ENCODE peak calls at places on chromosomes 13 and 19, in four cellular contexts. C is GM12878, G is endothelial cell of umbilical vein, K is Karpas-422. W is an unnamed sample. For H4K20me1, the result is how much of the 10 kb centered on the place peaks cover.

GRCh38 chr13:113184568-113185440 is 23.7 kb downstream of the PCID2 start:
- DNase-seq in C (no peak), G (no peak), K (no peak), W (no peak)

GRCh38 chr13:33281951-33282595 is 3.5 kb downstream of the STARD13 start:
- DNase-seq in C (no peak), G (peak), K (no peak), W (peak)

GRCh38 chr19:57620673-57621348 is 6.8 kb downstream of the ZNF134 start:
- DNase-seq in C (no peak), G (peak), K (peak), W (no peak)

GRCh38 chr19:8069116-8069973 is 16.8 kb downstream of the CCL25 start:
- DNase-seq in C (no peak), G (no peak), K (peak), W (no peak)

GRCh38 chr19:7998081-7998480 is 7.4 kb downstream of the ELAVL1 start:
- DNase-seq in C (no peak), G (no peak), K (no peak), W (no peak)

GRCh38 chr13:94154362-94154761 is 325.1 kb downstream of the DCT start:
- DNase-seq in C (no peak), G (no peak), K (no peak), W (no peak)

GRCh38 chr19:17706750-17707181 is 12.5 kb upstream of the MAP1S start:
- DNase-seq in C (no peak), G (peak), K (no peak), W (no peak)

GRCh38 chr13:45751882-45752281 is 49.8 kb downstream of the CBY2 start:
- DNase-seq in C (no peak), G (no peak), K (no peak), W (no peak)

GRCh38 chr19:7529610-7530490 is 5.7 kb upstream of the PNPLA6 start:
- DNase-seq in C (no peak), G (no peak), K (no peak), W (no peak)

GRCh38 chr13:94712287-94712811 is at the start of gene SOX21:
- DNase-seq in C (no peak), G (peak), K (no peak), W (no peak)

GRCh38 chr13:63435668-63436275 is 2020.1 kb upstream of the PCDH20 start:
- DNase-seq in C (no peak), G (peak), K (no peak), W (no peak)

GRCh38 chr19:10420444-10421239 is at the start of gene PDE4A:
- DNase-seq in C (no peak), G (no peak), K (peak), W (no peak)

GRCh38 chr13:62337109-62337880 is 921.6 kb upstream of the PCDH20 start:
- DNase-seq in C (no peak), G (no peak), K (peak), W (no peak)

GRCh38 chr19:11355160-11356073 is at the start of gene PLPPR2:
- DNase-seq in C (peak), G (peak), K (no peak), W (no peak)

GRCh38 chr13:109780880-109781383 is 5.5 kb downstream of the IRS2 start:
- DNase-seq in C (no peak), G (no peak), K (no peak), W (no peak)

GRCh38 chr19:10899171-10899653 is 27.9 kb downstream of the CARM1 start:
- DNase-seq in C (no peak), G (no peak), K (no peak), W (peak)

GRCh38 chr13:97005631-97006262 is 11.5 kb upstream of the OXGR1 start:
- DNase-seq in C (no peak), G (no peak), K (no peak), W (peak)

DNA sequence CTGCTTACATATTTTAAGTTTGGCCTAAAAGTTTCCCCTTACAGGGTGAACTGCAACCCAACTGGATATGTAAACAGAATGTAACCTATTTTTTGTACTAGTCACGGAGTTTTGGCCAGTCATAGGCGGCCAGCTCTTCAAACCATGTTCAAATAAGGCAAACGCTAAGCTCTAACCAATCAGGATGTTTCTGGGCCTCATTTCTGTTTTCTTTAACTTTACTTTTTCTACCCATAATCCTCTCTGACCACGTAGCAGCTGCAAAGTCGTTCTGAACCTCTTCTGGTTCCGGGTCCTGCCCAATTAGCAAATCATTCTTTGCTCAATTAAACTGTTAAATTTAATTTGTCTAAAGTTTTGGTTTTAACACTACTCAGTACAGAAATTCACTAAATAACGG is 8.2 kb upstream of the ZMYM2 start:
- DNase-seq in C (no peak), G (no peak), K (no peak), W (no peak)
- H2AFZ ChIP-seq in C (no peak), G (no peak), K (no peak), W (no peak)

GRCh38 chr19:1975081-1975480 is 34.1 kb downstream of the CSNK1G2 start:
- DNase-seq in C (no peak), G (no peak), K (no peak), W (no peak)

GRCh38 chr19:1970806-1971502 is 30.0 kb downstream of the CSNK1G2 start:
- DNase-seq in C (no peak), G (no peak), K (no peak), W (no peak)

GRCh38 chr19:1977116-1977515 is 36.1 kb downstream of the CSNK1G2 start:
- DNase-seq in C (no peak), G (no peak), K (no peak), W (no peak)

GRCh38 chr19:1978346-1978894 is 37.1 kb downstream of the BTBD2 start:
- DNase-seq in C (no peak), G (no peak), K (no peak), W (no peak)

DNA sequence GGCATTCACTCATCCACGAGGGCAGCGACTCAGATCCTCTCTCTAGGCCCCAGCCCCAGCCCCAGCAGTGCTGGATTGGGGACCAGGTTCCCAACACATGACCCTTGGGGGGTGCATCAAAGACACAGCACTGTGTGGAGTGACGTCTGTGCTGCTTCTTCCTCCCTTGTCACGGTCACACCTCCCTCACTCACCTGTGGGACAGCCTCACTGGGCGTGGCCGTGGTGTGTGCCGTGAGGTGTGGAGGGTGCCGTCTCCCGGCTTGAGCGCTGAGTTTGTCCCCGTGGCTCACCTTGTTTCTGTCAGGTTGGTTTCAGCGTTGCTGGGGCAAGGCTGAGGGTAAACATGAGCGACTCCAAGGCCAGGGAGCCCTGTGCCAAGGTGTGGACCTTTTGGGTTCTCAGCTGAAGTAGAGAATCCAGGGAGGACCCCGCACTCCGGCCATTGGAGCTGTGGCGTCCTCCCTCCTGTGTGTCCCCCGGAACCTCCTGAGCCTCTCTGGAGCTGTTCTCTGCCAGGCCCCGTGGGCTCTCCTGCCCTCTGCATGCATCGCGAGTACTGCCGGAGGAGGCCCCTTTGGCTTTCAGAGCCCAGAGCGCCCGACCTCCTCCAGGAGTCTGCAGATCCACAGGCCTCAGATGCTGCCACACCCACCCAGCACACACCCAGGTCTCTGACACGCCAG is 33.6 kb downstream of the CSNK1G2 start:
- DNase-seq in C (no peak), G (no peak), K (no peak), W (no peak)
- H4K20me1 ChIP-seq in C (under half), G (under half), K (under half), W (under half)

GRCh38 chr13:48156466-48156865 is 61.6 kb upstream of the MED4 start:
- DNase-seq in C (no peak), G (no peak), K (peak), W (no peak)

GRCh38 chr13:48158290-48158689 is 63.4 kb upstream of the MED4 start:
- DNase-seq in C (peak), G (no peak), K (no peak), W (no peak)

GRCh38 chr13:48159436-48160225 is 64.7 kb upstream of the MED4 start:
- DNase-seq in C (no peak), G (no peak), K (no peak), W (no peak)

GRCh38 chr13:48160879-48161278 is 66.0 kb upstream of the MED4 start:
- DNase-seq in C (no peak), G (peak), K (no peak), W (no peak)

GRCh38 chr13:48158915-48159314 is 64.0 kb upstream of the MED4 start:
- DNase-seq in C (no peak), G (no peak), K (no peak), W (no peak)
- H3K27ac ChIP-seq in C (no peak), G (no peak), K (no peak), W (peak)

DNA sequence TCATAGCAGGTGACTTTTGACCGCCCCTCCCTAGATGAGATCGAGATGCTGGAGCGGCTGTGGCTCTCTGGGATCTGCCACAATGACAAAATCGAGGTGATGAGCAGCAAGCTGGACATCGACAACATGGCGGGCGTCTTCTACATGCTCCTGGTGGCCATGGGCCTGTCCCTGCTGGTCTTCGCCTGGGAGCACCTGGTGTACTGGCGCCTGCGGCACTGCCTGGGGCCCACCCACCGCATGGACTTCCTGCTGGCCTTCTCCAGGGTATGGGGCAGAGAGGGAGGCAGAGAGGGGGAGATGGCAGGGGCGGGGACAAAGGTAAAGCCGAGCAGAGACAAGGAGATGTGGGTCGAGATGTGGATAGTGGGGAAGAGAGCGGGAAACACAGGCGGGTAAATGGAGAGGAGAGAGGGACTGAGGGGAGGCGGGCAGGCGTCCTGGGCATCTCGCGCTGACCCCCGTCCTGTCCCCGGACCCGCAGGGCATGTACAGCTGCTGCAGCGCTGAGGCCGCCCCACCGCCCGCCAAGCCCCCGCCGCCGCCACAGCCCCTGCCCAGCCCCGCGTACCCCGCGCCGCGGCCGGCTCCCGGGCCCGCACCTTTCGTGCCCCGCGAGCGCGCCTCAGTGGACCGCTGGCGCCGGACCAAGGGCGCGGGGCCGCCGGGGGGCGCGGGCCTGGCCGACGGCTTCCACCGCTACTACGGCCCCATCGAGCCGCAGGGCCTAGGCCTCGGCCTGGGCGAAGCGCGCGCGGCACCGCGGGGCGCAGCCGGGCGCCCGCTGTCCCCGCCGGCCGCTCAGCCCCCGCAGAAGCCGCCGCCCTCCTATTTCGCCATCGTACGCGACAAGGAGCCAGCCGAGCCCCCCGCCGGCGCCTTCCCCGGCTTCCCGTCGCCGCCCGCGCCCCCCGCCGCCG is 3.4 kb upstream of the GRWD1 start:
- DNase-seq in C (no peak), G (no peak), K (no peak), W (no peak)
- H2AFZ ChIP-seq in C (no peak), G (no peak), K (no peak), W (no peak)

DNA sequence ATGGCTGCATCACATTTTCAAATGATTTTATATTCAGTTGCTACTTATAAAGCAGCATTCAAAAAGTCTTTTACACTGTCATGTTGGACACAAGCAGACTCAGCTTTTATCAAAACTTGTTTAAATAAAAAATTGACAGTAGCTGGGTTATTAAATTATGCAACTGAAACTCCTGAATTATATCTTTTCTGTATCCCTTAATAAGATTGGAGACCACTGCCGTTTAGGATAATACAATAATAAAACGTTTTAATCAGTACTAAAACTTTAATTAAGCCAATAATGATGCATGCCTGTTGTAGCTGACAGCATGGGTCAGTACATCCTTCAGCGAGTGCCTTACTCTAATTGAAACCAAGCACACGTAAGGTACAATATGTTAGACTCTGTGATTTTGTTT is 78.0 kb downstream of the DPY19L3 start:
- DNase-seq in C (no peak), G (no peak), K (no peak), W (no peak)
- H4K20me1 ChIP-seq in C (under half), G (under half), K (under half), W (under half)

GRCh38 chr13:24176351-24177101 is 16.0 kb downstream of the SPATA13 start:
- DNase-seq in C (no peak), G (peak), K (no peak), W (no peak)
- H3K27ac ChIP-seq in C (no peak), G (no peak), K (no peak), W (no peak)

DNA sequence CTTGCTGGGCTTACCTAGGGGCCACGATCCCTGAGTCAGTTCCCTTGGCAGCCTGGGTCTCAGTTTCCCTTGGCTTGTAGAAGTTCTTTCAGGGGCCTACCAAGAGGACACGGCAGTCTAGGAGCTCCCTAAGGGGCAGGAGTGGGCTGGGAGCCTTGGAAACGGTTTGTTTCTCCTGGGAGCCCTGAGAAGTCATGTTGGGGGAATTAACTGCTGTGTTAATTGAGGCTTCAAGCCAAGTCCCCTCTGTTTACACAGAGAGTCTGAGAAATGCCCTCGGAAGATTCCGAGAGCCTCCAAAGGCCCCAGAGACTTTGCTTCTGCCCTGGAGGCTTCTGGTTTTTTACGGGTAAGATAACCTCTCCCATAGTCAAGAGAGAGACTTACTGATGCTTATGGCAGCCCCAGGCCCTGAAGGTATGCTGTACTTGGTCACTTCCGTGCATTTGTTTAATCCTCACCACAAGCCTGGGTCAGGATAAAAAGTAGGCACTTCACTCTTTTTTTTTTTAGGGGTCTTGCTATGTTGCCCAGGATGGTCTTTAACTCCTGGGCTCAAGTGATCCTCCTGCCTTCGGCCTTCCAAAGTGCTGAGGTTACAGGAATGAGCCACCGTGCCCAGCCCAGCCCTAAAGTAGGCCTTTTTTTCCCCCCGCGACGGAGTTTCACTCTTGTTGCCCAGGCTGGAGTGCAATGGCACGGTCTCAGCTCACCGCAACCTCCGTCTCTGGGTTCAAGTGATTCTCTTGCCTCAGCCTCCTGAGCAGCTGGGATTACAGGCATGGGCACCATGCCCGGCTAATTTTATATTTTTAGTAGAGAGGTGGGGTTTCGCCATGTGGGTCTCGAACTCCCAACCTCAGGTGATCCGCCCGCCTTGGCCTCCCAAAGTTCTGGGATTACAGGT is 15.1 kb downstream of the IER2 start:
- DNase-seq in C (no peak), G (peak), K (peak), W (no peak)
- H2AFZ ChIP-seq in C (peak), G (no peak), K (no peak), W (peak)

DNA sequence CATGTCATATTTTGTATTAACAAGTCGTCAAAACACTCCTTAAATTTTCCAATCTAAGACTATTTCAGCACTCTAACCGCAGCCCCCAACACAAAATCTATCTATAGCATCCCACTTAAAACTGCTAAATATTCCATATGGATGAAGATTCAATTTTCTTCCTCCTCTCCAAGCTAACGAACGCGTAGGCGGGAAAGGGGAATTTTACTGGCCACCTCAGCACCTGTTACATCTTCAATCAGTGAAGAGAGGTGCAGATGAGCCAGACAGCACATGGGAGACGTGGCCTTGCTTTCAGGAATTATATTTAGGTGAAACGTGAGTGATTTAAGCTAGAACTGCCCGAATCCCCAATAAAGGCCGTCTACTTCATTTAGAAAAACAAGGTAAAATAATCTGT is 1.1 kb downstream of the RBM26 start:
- DNase-seq in C (no peak), G (peak), K (peak), W (no peak)
- H4K20me1 ChIP-seq in C (under half), G (under half), K (under half), W (under half)

DNA sequence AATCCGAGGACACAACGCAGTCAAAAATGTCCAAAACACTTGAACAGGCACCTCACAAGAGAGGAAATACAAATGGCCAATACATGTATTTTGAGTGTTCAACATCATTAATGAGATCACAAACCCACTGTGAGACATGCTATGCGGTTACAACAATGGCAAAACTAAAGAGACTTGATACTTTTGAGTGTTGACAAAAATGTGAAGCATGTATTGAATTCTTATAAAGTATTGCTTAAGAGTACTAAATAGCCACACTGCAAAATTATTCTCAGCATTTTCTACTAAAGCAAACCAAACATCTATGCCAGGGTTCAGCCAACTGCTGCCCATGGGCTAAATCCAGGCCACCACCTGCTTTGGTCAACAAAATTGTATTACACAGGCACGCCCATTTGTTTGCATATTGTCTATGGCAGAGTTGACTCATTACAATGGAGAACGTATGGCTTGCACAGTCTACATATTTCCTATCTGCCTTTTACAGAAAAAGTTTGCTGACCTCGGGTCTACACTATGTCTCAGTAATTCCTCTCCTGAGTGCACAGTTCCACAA is 135.3 kb downstream of the B3GLCT start:
- DNase-seq in C (no peak), G (no peak), K (no peak), W (no peak)
- H3K27ac ChIP-seq in C (no peak), G (no peak), K (no peak), W (no peak)

W was measured in keratinocyte.